ENCODE peak calls at places on chromosomes 12 and 14, in five cellular contexts. One of them, this sample, is unnamed.
A peak's percentile ranks its signal among the peaks of the same experiment; 100 is the strongest.

GRCh38 chr14:101039031-101039754 is 135.7 kb upstream of the RTL1 start:
- DNase-seq in fibroblast of lung: no peak
- DNase-seq in astrocyte: no peak
- DNase-seq in HCT116: no peak
- DNase-seq in HepG2: no peak
- DNase-seq in this sample: no peak

GRCh38 chr12:71504471-71504852 is 64.9 kb downstream of the LGR5 start:
- DNase-seq in fibroblast of lung: no peak
- DNase-seq in astrocyte: no peak
- DNase-seq in HCT116: no peak
- DNase-seq in HepG2: no peak
- DNase-seq in this sample: no peak

GRCh38 chr12:127811988-127812387 is 455.0 kb upstream of the TMEM132C start:
- DNase-seq in fibroblast of lung: no peak
- DNase-seq in astrocyte: peak; percentile 99
- DNase-seq in HCT116: no peak
- DNase-seq in HepG2: no peak
- DNase-seq in this sample: no peak

GRCh38 chr12:6069452-6070093 is 54.9 kb downstream of the VWF start:
- DNase-seq in fibroblast of lung: peak; percentile 87
- DNase-seq in astrocyte: peak; percentile 91
- DNase-seq in HCT116: no peak
- DNase-seq in HepG2: no peak
- DNase-seq in this sample: no peak

GRCh38 chr12:115763982-115764621 is 513.4 kb downstream of the MED13L start:
- DNase-seq in fibroblast of lung: no peak
- DNase-seq in astrocyte: no peak
- DNase-seq in HCT116: no peak
- DNase-seq in HepG2: peak; percentile 59
- DNase-seq in this sample: no peak

GRCh38 chr14:22973217-22974032 is 8.9 kb downstream of the AJUBA start:
- DNase-seq in fibroblast of lung: peak; percentile 78
- DNase-seq in astrocyte: no peak
- DNase-seq in HCT116: no peak
- DNase-seq in HepG2: peak; percentile 82
- DNase-seq in this sample: peak; percentile 42

GRCh38 chr12:14928946-14929345 is 9.4 kb downstream of the ERP27 start:
- DNase-seq in fibroblast of lung: no peak
- DNase-seq in astrocyte: peak; percentile 18
- DNase-seq in HCT116: peak; percentile 28
- DNase-seq in HepG2: no peak
- DNase-seq in this sample: no peak

GRCh38 chr14:59964251-59965007 is 44.5 kb downstream of the LRRC9 start:
- DNase-seq in fibroblast of lung: peak; percentile 61
- DNase-seq in astrocyte: peak; percentile 22
- DNase-seq in HCT116: no peak
- DNase-seq in HepG2: no peak
- DNase-seq in this sample: no peak

GRCh38 chr12:62793256-62794217 is 141.4 kb downstream of the PPM1H start:
- DNase-seq in fibroblast of lung: peak; percentile 92
- DNase-seq in astrocyte: peak; percentile 81
- DNase-seq in HCT116: peak; percentile 60
- DNase-seq in HepG2: peak; percentile 51
- DNase-seq in this sample: peak; percentile 79

GRCh38 chr12:68943848-68944247 is 10.9 kb upstream of the CPM start:
- DNase-seq in fibroblast of lung: no peak
- DNase-seq in astrocyte: no peak
- DNase-seq in HCT116: no peak
- DNase-seq in HepG2: peak; percentile 22
- DNase-seq in this sample: no peak

GRCh38 chr14:30431552-30431951 is 127.4 kb upstream of the G2E3 start:
- DNase-seq in fibroblast of lung: no peak
- DNase-seq in astrocyte: no peak
- DNase-seq in HCT116: no peak
- DNase-seq in HepG2: no peak
- DNase-seq in this sample: no peak

GRCh38 chr12:75481013-75481705 is 604 bp downstream of the GLIPR1 start:
- DNase-seq in fibroblast of lung: peak; percentile 62
- DNase-seq in astrocyte: no peak
- DNase-seq in HCT116: no peak
- DNase-seq in HepG2: no peak
- DNase-seq in this sample: no peak

GRCh38 chr14:35369701-35370191 is 34.8 kb downstream of the NFKBIA start:
- DNase-seq in fibroblast of lung: no peak
- DNase-seq in astrocyte: peak; percentile 34
- DNase-seq in HCT116: no peak
- DNase-seq in HepG2: no peak
- DNase-seq in this sample: no peak

GRCh38 chr12:6790496-6791150 is 1.3 kb downstream of the CD4 start:
- DNase-seq in fibroblast of lung: no peak
- DNase-seq in astrocyte: no peak
- DNase-seq in HCT116: no peak
- DNase-seq in HepG2: no peak
- DNase-seq in this sample: peak; percentile 33

GRCh38 chr14:96567289-96567899 is 65.2 kb downstream of the PAPOLA start:
- DNase-seq in fibroblast of lung: peak; percentile 61
- DNase-seq in astrocyte: peak; percentile 13
- DNase-seq in HCT116: no peak
- DNase-seq in HepG2: peak; percentile 21
- DNase-seq in this sample: no peak

GRCh38 chr12:15405601-15406000 is 83.3 kb downstream of the PTPRO start:
- DNase-seq in fibroblast of lung: no peak
- DNase-seq in astrocyte: no peak
- DNase-seq in HCT116: no peak
- DNase-seq in HepG2: no peak
- DNase-seq in this sample: no peak

GRCh38 chr14:58055497-58055896 is 96.5 kb downstream of the ARMH4 start:
- DNase-seq in fibroblast of lung: no peak
- DNase-seq in astrocyte: no peak
- DNase-seq in HCT116: no peak
- DNase-seq in HepG2: no peak
- DNase-seq in this sample: no peak

GRCh38 chr12:117417004-117417403 is 55.6 kb upstream of the NOS1 start:
- DNase-seq in fibroblast of lung: no peak
- DNase-seq in astrocyte: no peak
- DNase-seq in HCT116: no peak
- DNase-seq in HepG2: no peak
- DNase-seq in this sample: no peak

DNA sequence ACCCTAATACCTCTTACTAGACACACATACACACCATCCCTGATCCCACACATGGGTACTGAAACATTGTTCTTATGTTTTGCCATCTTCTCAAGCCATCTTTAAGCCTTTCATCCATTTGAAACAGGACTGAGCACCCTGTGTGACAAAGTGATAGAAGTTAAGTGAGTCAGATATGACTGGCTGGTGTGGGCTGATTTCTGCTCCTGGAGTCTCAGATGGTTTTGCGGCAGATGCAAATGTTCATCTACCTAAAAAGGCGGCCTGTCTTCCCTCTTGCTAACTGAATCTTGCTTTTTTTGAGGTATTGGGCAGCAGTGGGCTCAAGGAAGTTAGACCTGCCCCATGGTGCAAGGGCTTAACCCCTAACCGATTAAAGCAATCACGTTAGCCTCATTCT is 30.4 kb upstream of the PKP2 start:
- DNase-seq in fibroblast of lung: no peak
- DNase-seq in astrocyte: no peak
- DNase-seq in HCT116: no peak
- DNase-seq in HepG2: no peak
- DNase-seq in this sample: no peak
- H2AFZ ChIP-seq in fibroblast of lung: no peak overlapping the region
- H2AFZ ChIP-seq in astrocyte: no peak overlapping the region
- H2AFZ ChIP-seq in HCT116: no peak overlapping the region
- H2AFZ ChIP-seq in HepG2: no peak overlapping the region
- H2AFZ ChIP-seq in this sample: no peak overlapping the region

DNA sequence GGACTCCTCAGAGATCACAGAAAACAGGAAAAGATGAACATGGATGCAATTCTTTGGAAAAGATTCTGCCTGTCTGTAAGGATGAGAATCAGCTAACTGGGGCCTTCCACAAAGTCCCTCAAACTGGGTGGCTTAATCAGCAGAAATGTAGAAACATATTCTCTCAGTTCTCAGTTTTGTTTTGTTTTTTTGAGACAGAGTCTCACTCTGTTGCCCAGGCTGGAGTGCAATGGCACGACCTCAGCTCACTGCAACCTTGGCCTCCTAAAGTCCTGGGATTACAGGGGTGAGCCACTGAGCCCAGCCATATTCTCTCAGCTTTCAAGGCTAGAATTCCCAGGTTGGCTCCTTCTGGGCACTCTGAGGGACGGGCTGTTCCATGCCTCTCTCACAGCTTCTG is 38.2 kb upstream of the CLIP1 start:
- DNase-seq in fibroblast of lung: no peak
- DNase-seq in astrocyte: no peak
- DNase-seq in HCT116: no peak
- DNase-seq in HepG2: no peak
- DNase-seq in this sample: no peak
- TF ChIP-seq EZH2 in fibroblast of lung: no peak
- TF ChIP-seq EZH2 in astrocyte: no peak
- TF ChIP-seq EZH2 in HCT116: no peak
- TF ChIP-seq EZH2 in HepG2: no peak
- TF ChIP-seq EZH2 in this sample: no peak

DNA sequence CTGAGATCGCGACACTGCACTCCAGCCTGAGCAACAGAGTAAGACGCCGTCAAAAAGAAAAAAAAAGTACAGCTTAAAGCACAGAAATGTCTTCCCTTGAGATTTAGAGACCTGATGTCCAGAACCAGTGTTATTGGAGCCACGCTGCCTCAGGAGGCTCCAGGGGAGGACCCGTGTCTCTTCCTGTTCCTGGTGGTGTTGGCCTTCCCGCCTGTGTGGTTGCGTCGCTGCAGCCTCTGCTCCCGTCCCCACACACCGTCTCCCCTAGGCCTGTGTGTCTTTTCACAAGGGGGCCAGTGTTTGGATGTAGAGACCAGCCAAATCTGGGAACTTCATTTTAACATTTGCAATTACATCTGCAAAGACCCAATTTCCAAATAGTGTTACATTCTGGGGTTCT is 8.6 kb upstream of the FBRSL1 start:
- DNase-seq in fibroblast of lung: no peak
- DNase-seq in astrocyte: no peak
- DNase-seq in HCT116: no peak
- DNase-seq in HepG2: no peak
- DNase-seq in this sample: no peak
- H3K27me3 ChIP-seq in fibroblast of lung: no peaks in the 10 kb centered on the region
- H3K27me3 ChIP-seq in astrocyte: peaks cover 25% of the 10 kb centered on the region
- H3K27me3 ChIP-seq in HCT116: no peaks in the 10 kb centered on the region
- H3K27me3 ChIP-seq in HepG2: peaks cover 97% of the 10 kb centered on the region
- H3K27me3 ChIP-seq in this sample: no peaks in the 10 kb centered on the region

GRCh38 chr12:120013659-120014380 is 24.8 kb downstream of the BICDL1 start:
- DNase-seq in fibroblast of lung: no peak
- DNase-seq in astrocyte: no peak
- DNase-seq in HCT116: peak; percentile 35
- DNase-seq in HepG2: peak; percentile 78
- DNase-seq in this sample: no peak

GRCh38 chr12:120012067-120012621 is 23.1 kb downstream of the BICDL1 start:
- DNase-seq in fibroblast of lung: no peak
- DNase-seq in astrocyte: peak; percentile 12
- DNase-seq in HCT116: peak; percentile 18
- DNase-seq in HepG2: no peak
- DNase-seq in this sample: no peak

GRCh38 chr12:120010661-120011230 is 21.7 kb downstream of the BICDL1 start:
- DNase-seq in fibroblast of lung: no peak
- DNase-seq in astrocyte: no peak
- DNase-seq in HCT116: no peak
- DNase-seq in HepG2: no peak
- DNase-seq in this sample: no peak

GRCh38 chr12:120019197-120019596 is 30.2 kb downstream of the BICDL1 start:
- DNase-seq in fibroblast of lung: no peak
- DNase-seq in astrocyte: no peak
- DNase-seq in HCT116: no peak
- DNase-seq in HepG2: no peak
- DNase-seq in this sample: no peak

DNA sequence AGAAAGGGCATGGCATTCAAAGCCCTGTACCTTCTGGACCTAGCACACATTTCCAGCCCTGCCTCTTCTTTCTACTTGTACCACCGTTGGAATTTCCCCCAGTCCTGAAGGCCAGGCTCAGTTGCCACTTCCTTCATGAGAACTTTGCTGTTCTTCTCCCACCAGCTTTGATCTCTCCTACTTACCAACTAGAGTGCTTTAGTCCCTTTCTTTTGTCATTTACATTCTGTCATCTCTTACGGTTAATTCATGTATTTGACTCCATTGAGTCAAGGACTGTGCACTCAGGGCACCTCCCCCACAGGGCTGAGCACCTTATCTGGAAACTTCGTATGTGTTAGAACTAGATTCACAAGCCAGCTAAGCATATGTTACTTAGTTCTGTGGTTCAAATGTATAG is 26.3 kb downstream of the BICDL1 start:
- DNase-seq in fibroblast of lung: no peak
- DNase-seq in astrocyte: no peak
- DNase-seq in HCT116: no peak
- DNase-seq in HepG2: no peak
- DNase-seq in this sample: no peak
- H2AFZ ChIP-seq in fibroblast of lung: no peak overlapping the region
- H2AFZ ChIP-seq in astrocyte: no peak overlapping the region
- H2AFZ ChIP-seq in HCT116: no peak overlapping the region
- H2AFZ ChIP-seq in HepG2: peak overlapping the region; percentile 54
- H2AFZ ChIP-seq in this sample: no peak overlapping the region

GRCh38 chr12:57740656-57741412 is 2.3 kb upstream of the AGAP2 start:
- DNase-seq in fibroblast of lung: no peak
- DNase-seq in astrocyte: no peak
- DNase-seq in HCT116: no peak
- DNase-seq in HepG2: no peak
- DNase-seq in this sample: peak; percentile 89

GRCh38 chr12:57738661-57739237 is at the start of gene AGAP2:
- DNase-seq in fibroblast of lung: no peak
- DNase-seq in astrocyte: peak; percentile 12
- DNase-seq in HCT116: no peak
- DNase-seq in HepG2: no peak
- DNase-seq in this sample: no peak

GRCh38 chr12:57739914-57740538 is 1.5 kb upstream of the AGAP2 start:
- DNase-seq in fibroblast of lung: no peak
- DNase-seq in astrocyte: no peak
- DNase-seq in HCT116: no peak
- DNase-seq in HepG2: no peak
- DNase-seq in this sample: no peak

GRCh38 chr12:57738142-57738474 is 434 bp downstream of the AGAP2 start:
- DNase-seq in fibroblast of lung: no peak
- DNase-seq in astrocyte: no peak
- DNase-seq in HCT116: no peak
- DNase-seq in HepG2: no peak
- DNase-seq in this sample: no peak

GRCh38 chr12:57739387-57739786 is 845 bp upstream of the AGAP2 start:
- DNase-seq in fibroblast of lung: no peak
- DNase-seq in astrocyte: no peak
- DNase-seq in HCT116: no peak
- DNase-seq in HepG2: no peak
- DNase-seq in this sample: no peak
- TF ChIP-seq EZH2 in fibroblast of lung: peak; percentile 85
- TF ChIP-seq EZH2 in astrocyte: no peak
- TF ChIP-seq EZH2 in HCT116: no peak
- TF ChIP-seq EZH2 in HepG2: no peak
- TF ChIP-seq EZH2 in this sample: no peak